ENCODE peak calls at places on chromosomes 7 and 10, in six cellular contexts. K, T, P, S, Y and Q are unnamed samples.

GRCh38 chr10:68602434-68602833 is 42.3 kb downstream of the TET1 start:
- DNase-seq in P (no peak), T (no peak), Y (no peak), S (no peak), K (no peak), Q (no peak)

GRCh38 chr10:131972474-131973071 is 9.2 kb downstream of the BNIP3 start:
- DNase-seq in K (no peak), P (peak), S (no peak), Y (no peak), T (no peak), Q (no peak)

GRCh38 chr10:124722812-124723783 is 21.1 kb downstream of the FAM53B start:
- DNase-seq in P (no peak), Y (no peak), K (no peak), T (no peak), S (no peak), Q (no peak)

GRCh38 chr7:48158404-48158803 is 12.9 kb upstream of the ABCA13 start:
- DNase-seq in P (no peak), K (no peak), Y (peak), S (no peak), T (no peak), Q (no peak)

GRCh38 chr7:139718859-139719258 is 58.9 kb downstream of the HIPK2 start:
- DNase-seq in T (no peak), P (no peak), S (no peak), Y (no peak), K (no peak), Q (no peak)

GRCh38 chr7:135661311-135662122 is 797 bp upstream of the STMP1 start:
- DNase-seq in S (no peak), K (peak), T (no peak), Y (no peak), P (no peak), Q (no peak)

GRCh38 chr7:90763108-90763507 is 167.0 kb downstream of the CDK14 start:
- DNase-seq in S (no peak), K (no peak), T (no peak), P (no peak), Y (no peak), Q (no peak)

GRCh38 chr10:21317902-21318301 is 207.6 kb downstream of the SKIDA1 start:
- DNase-seq in Y (peak), T (no peak), P (no peak), S (peak), K (no peak), Q (peak)

GRCh38 chr10:113305871-113306270 is 247.0 kb upstream of the HABP2 start:
- DNase-seq in S (no peak), Y (peak), P (no peak), T (no peak), K (no peak), Q (no peak)

GRCh38 chr7:102392332-102392731 is 3.8 kb upstream of the PRKRIP1 start:
- DNase-seq in S (no peak), P (no peak), Y (no peak), K (no peak), T (no peak), Q (no peak)

GRCh38 chr10:77553966-77554365 is 83.6 kb downstream of the KCNMA1 start:
- DNase-seq in T (no peak), S (no peak), K (no peak), P (no peak), Y (peak), Q (no peak)

GRCh38 chr7:1229956-1230355 is 2.7 kb upstream of the UNCX start:
- DNase-seq in T (no peak), P (no peak), S (no peak), K (no peak), Y (no peak), Q (no peak)

GRCh38 chr10:90197766-90198165 is 496.4 kb downstream of the KIF20B start:
- DNase-seq in Y (peak), K (no peak), S (no peak), P (no peak), T (no peak), Q (no peak)

GRCh38 chr7:146175716-146176115 is 59.1 kb downstream of the CNTNAP2 start:
- DNase-seq in S (no peak), T (no peak), K (no peak), P (no peak), Y (no peak), Q (no peak)

GRCh38 chr7:115491744-115492380 is 538.7 kb downstream of the TFEC start:
- DNase-seq in P (no peak), T (no peak), Y (no peak), K (no peak), S (no peak), Q (no peak)

GRCh38 chr7:66757939-66758338 is 17.4 kb downstream of the RABGEF1 start:
- DNase-seq in T (no peak), S (no peak), K (no peak), P (no peak), Y (no peak), Q (no peak)